ENCODE peak calls at places on chromosomes 3 and 15, in six cellular contexts. P, X, K, E, W and U are unnamed samples.

GRCh38 chr3:32383136-32383711 is 8.4 kb upstream of the CMTM7 start:
- DNase-seq in X (no peak), P (no peak), W (no peak), E (no peak), K (no peak), U (no peak)

GRCh38 chr3:113485161-113485609 is 29.8 kb downstream of the SPICE1 start:
- DNase-seq in W (peak; percentile 16), E (no peak), P (no peak), K (no peak), X (no peak), U (no peak)

GRCh38 chr3:123419156-123419849 is 29.6 kb downstream of the ADCY5 start:
- DNase-seq in W (no peak), X (no peak), E (no peak), K (no peak), P (no peak), U (no peak)

GRCh38 chr3:156488771-156489170 is 66.1 kb downstream of the SSR3 start:
- DNase-seq in X (no peak), K (no peak), P (no peak), E (no peak), W (no peak), U (no peak)

GRCh38 chr3:14857506-14857905 is 38.7 kb downstream of the FGD5 start:
- DNase-seq in K (no peak), X (no peak), W (peak; percentile 39), E (no peak), P (no peak), U (no peak)

GRCh38 chr3:151559736-151560135 is 98.9 kb upstream of the IGSF10 start:
- DNase-seq in K (no peak), P (no peak), E (no peak), X (no peak), W (no peak), U (no peak)

GRCh38 chr3:194596906-194597305 is 36.3 kb downstream of the TMEM44 start:
- DNase-seq in P (no peak), W (no peak), E (no peak), X (no peak), K (no peak), U (no peak)

GRCh38 chr15:39498642-39499041 is 82.2 kb upstream of the THBS1 start:
- DNase-seq in P (no peak), E (no peak), K (no peak), X (no peak), W (no peak), U (no peak)

GRCh38 chr3:127363171-127363570 is 75.3 kb upstream of the PRR20G start:
- DNase-seq in P (no peak), W (no peak), E (no peak), K (no peak), X (no peak), U (no peak)

GRCh38 chr15:41596972-41597371 is 38.0 kb downstream of the TYRO3 start:
- DNase-seq in W (no peak), P (no peak), X (no peak), K (no peak), E (no peak), U (no peak)

GRCh38 chr3:32975891-32976290 is 24.4 kb downstream of the CCR4 start:
- DNase-seq in K (no peak), W (no peak), X (no peak), E (no peak), P (no peak), U (no peak)

GRCh38 chr3:16728762-16729745 is 123.8 kb upstream of the DAZL start:
- DNase-seq in E (no peak), P (no peak), X (no peak), K (no peak), W (no peak), U (no peak)

GRCh38 chr15:34853001-34853758 is 57.8 kb upstream of the ACTC1 start:
- DNase-seq in E (no peak), K (no peak), P (no peak), X (no peak), W (peak; percentile 43), U (peak; percentile 2)

GRCh38 chr3:123028233-123028828 is 768 bp upstream of the SEMA5B start:
- DNase-seq in K (peak; percentile 20), E (peak; percentile 55), X (no peak), W (peak; percentile 88), P (peak; percentile 37), U (no peak)

GRCh38 chr3:175208316-175208715 is 349.2 kb downstream of the NAALADL2 start:
- DNase-seq in E (no peak), K (no peak), P (no peak), W (no peak), X (no peak), U (no peak)

GRCh38 chr15:31278056-31278445 is 48.6 kb upstream of the KLF13 start:
- DNase-seq in K (no peak), W (no peak), P (peak; percentile 6), E (peak; percentile 9), X (no peak), U (no peak)

GRCh38 chr15:101807345-101807945 is 4.1 kb downstream of the OR4F6 start:
- DNase-seq in K (no peak), E (no peak), W (no peak), P (no peak), X (no peak), U (no peak)

GRCh38 chr3:46716461-46717441 is 918 bp downstream of the PRSS50 start:
- DNase-seq in W (no peak), P (no peak), E (no peak), X (no peak), K (no peak), U (no peak)

GRCh38 chr15:65980824-65981456 is 111.6 kb downstream of the RAB11A start:
- DNase-seq in E (peak; percentile 82), X (no peak), P (peak; percentile 28), K (peak; percentile 5), W (peak; percentile 96), U (peak; percentile 61)

GRCh38 chr3:193149998-193150397 is 91.0 kb upstream of the PLAAT1 start:
- DNase-seq in P (no peak), W (no peak), E (no peak), K (no peak), X (no peak), U (no peak)

GRCh38 chr15:89002830-89003229 is 85.4 kb upstream of the ABHD2 start:
- DNase-seq in W (no peak), E (no peak), P (no peak), X (no peak), K (no peak), U (no peak)

GRCh38 chr3:13014755-13015285 is 58.4 kb downstream of the IQSEC1 start:
- DNase-seq in P (no peak), K (no peak), W (no peak), X (no peak), E (no peak), U (no peak)

GRCh38 chr3:194475978-194476377 is 10.8 kb downstream of the ATP13A3 start:
- DNase-seq in E (no peak), X (no peak), K (no peak), W (no peak), P (no peak), U (no peak)

GRCh38 chr15:54660356-54660755 is 536.4 kb downstream of the RSL24D1 start:
- DNase-seq in K (no peak), X (no peak), E (no peak), P (no peak), W (no peak), U (no peak)

GRCh38 chr15:43244092-43244491 is 22.6 kb downstream of the TGM5 start:
- DNase-seq in X (no peak), W (no peak), E (no peak), P (no peak), K (no peak), U (no peak)

GRCh38 chr3:150798122-150798618 is 35.2 kb upstream of the SIAH2 start:
- DNase-seq in W (peak; percentile 44), E (no peak), P (no peak), X (no peak), K (no peak), U (no peak)

GRCh38 chr3:72036899-72037298 is 252.0 kb upstream of the PROK2 start:
- DNase-seq in X (no peak), W (no peak), P (no peak), E (no peak), K (no peak), U (no peak)

GRCh38 chr15:35170216-35170615 is 85.1 kb upstream of the NANOGP8 start:
- DNase-seq in X (no peak), P (no peak), W (no peak), E (no peak), K (no peak), U (no peak)

DNA sequence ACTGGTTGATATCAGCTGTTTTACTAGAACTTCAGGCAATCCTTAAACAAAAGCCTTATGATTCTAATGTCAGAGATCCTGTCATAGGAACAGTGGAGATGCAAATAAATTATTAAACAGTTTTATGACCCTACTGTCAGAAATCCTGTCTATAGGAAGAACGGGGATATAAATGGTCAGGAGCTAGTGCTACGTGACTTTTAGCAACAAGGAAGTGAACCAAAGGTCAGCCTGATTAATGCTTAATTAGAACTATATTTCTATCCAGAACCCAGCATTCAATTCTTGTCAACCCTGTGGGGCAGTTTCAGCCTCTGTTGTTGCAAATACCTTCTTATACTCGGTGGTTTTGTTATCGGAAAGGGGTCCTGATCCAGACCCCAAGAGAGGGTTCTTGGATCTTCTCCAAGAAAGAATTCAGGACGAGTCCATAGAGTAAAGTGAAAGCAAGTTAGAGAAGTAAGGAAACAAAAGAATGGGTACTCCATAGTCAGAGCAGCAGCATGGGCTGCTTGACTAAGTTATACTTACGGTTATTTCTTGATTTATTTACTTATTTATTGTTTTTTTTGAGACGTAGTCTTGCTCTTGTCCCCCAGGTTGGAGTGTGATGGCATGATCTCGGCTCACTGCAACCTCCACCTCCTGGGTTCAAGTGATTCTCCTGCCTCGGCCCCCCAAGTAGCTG is 59.9 kb upstream of the RNU6-1 start:
- DNase-seq in W (no peak), E (no peak), K (no peak), X (no peak), P (no peak), U (no peak)
- H3K36me3 ChIP-seq in W (no peaks in the 10 kb centered on the region), E (no peaks in the 10 kb centered on the region), K (no peaks in the 10 kb centered on the region), X (no peaks in the 10 kb centered on the region), P (no peaks in the 10 kb centered on the region), U (no peaks in the 10 kb centered on the region)

GRCh38 chr15:64703632-64703959 is 71.8 kb downstream of the RBPMS2 start:
- DNase-seq in P (no peak), W (no peak), K (no peak), E (no peak), X (no peak), U (no peak)

GRCh38 chr15:64702816-64703631 is 72.4 kb downstream of the RBPMS2 start:
- DNase-seq in W (peak; percentile 98), E (peak; percentile 99), K (no peak), X (peak; percentile 84), P (peak; percentile 99), U (no peak)

GRCh38 chr15:64699767-64700388 is 75.5 kb downstream of the RBPMS2 start:
- DNase-seq in X (no peak), P (peak; percentile 55), W (peak; percentile 90), E (no peak), K (no peak), U (no peak)

GRCh38 chr15:64701482-64701881 is 73.9 kb downstream of the RBPMS2 start:
- DNase-seq in W (no peak), P (no peak), K (no peak), E (no peak), X (no peak), U (no peak)

GRCh38 chr15:64701051-64701450 is 74.3 kb downstream of the RBPMS2 start:
- DNase-seq in P (no peak), E (no peak), W (peak; percentile 83), X (no peak), K (no peak), U (no peak)
- H3K4me3 ChIP-seq in P (no peak overlapping the region), E (no peak overlapping the region), W (peak overlapping the region; percentile 74), X (peak overlapping the region; percentile 98), K (no peak overlapping the region), U (peak overlapping the region; percentile 95)

GRCh38 chr3:119352235-119352634 is 58.1 kb downstream of the ARHGAP31 start:
- DNase-seq in W (no peak), X (no peak), P (no peak), E (no peak), K (no peak), U (no peak)
- H3K4me1 ChIP-seq in W (peaks cover 59% of the 10 kb centered on the region), X (peaks cover 2% of the 10 kb centered on the region), P (peaks cover 21% of the 10 kb centered on the region), E (peaks cover 11% of the 10 kb centered on the region), K (no peaks in the 10 kb centered on the region), U (peaks cover 8% of the 10 kb centered on the region)

GRCh38 chr15:27694506-27695077 is 404.5 kb downstream of the OCA2 start:
- DNase-seq in K (no peak), E (no peak), P (no peak), X (no peak), W (no peak), U (no peak)
- H3K36me3 ChIP-seq in K (no peaks in the 10 kb centered on the region), E (no peaks in the 10 kb centered on the region), P (no peaks in the 10 kb centered on the region), X (no peaks in the 10 kb centered on the region), W (no peaks in the 10 kb centered on the region), U (no peaks in the 10 kb centered on the region)